ENCODE peak calls at places on chromosome 3, in six cellular contexts. One of them, this sample, is unnamed.

GRCh38 chr3:53091011-53091410 is 39.2 kb downstream of the RFT1 start:
- DNase-seq in cardiac muscle cell: peak
- DNase-seq in AG04450: no peak
- DNase-seq in hepatic stellate cell: no peak
- DNase-seq in anterior cingulate cortex: no peak
- DNase-seq in fibroblast of lung: no peak
- DNase-seq in this sample: no peak

GRCh38 chr3:130925628-130926027 is 31.7 kb downstream of the ATP2C1 start:
- DNase-seq in cardiac muscle cell: no peak
- DNase-seq in AG04450: no peak
- DNase-seq in hepatic stellate cell: peak
- DNase-seq in anterior cingulate cortex: no peak
- DNase-seq in fibroblast of lung: peak
- DNase-seq in this sample: no peak

GRCh38 chr3:33884204-33884561 is 85.8 kb downstream of the PDCD6IP start:
- DNase-seq in cardiac muscle cell: peak
- DNase-seq in AG04450: no peak
- DNase-seq in hepatic stellate cell: peak
- DNase-seq in anterior cingulate cortex: no peak
- DNase-seq in fibroblast of lung: no peak
- DNase-seq in this sample: no peak

GRCh38 chr3:65245133-65246076 is 557.6 kb upstream of the ADAMTS9 start:
- DNase-seq in cardiac muscle cell: no peak
- DNase-seq in AG04450: no peak
- DNase-seq in hepatic stellate cell: no peak
- DNase-seq in anterior cingulate cortex: no peak
- DNase-seq in fibroblast of lung: peak
- DNase-seq in this sample: no peak

GRCh38 chr3:72154391-72155300 is 369.7 kb upstream of the PROK2 start:
- DNase-seq in cardiac muscle cell: no peak
- DNase-seq in AG04450: no peak
- DNase-seq in hepatic stellate cell: no peak
- DNase-seq in anterior cingulate cortex: no peak
- DNase-seq in fibroblast of lung: peak
- DNase-seq in this sample: no peak

GRCh38 chr3:20073683-20074082 is 33.4 kb downstream of the KAT2B start:
- DNase-seq in cardiac muscle cell: no peak
- DNase-seq in AG04450: no peak
- DNase-seq in hepatic stellate cell: no peak
- DNase-seq in anterior cingulate cortex: no peak
- DNase-seq in fibroblast of lung: no peak
- DNase-seq in this sample: no peak

GRCh38 chr3:125160911-125161371 is 51.6 kb downstream of the SLC12A8 start:
- DNase-seq in cardiac muscle cell: no peak
- DNase-seq in AG04450: no peak
- DNase-seq in hepatic stellate cell: no peak
- DNase-seq in anterior cingulate cortex: no peak
- DNase-seq in fibroblast of lung: peak
- DNase-seq in this sample: no peak

GRCh38 chr3:192207661-192208060 is 519.7 kb downstream of the FGF12 start:
- DNase-seq in cardiac muscle cell: no peak
- DNase-seq in AG04450: no peak
- DNase-seq in hepatic stellate cell: no peak
- DNase-seq in anterior cingulate cortex: no peak
- DNase-seq in fibroblast of lung: peak
- DNase-seq in this sample: no peak

GRCh38 chr3:72791132-72791531 is 57.1 kb downstream of the SHQ1 start:
- DNase-seq in cardiac muscle cell: no peak
- DNase-seq in AG04450: no peak
- DNase-seq in hepatic stellate cell: no peak
- DNase-seq in anterior cingulate cortex: no peak
- DNase-seq in fibroblast of lung: peak
- DNase-seq in this sample: no peak

GRCh38 chr3:186280737-186281136 is 81.3 kb downstream of the DGKG start:
- DNase-seq in cardiac muscle cell: no peak
- DNase-seq in AG04450: no peak
- DNase-seq in hepatic stellate cell: no peak
- DNase-seq in anterior cingulate cortex: no peak
- DNase-seq in fibroblast of lung: no peak
- DNase-seq in this sample: no peak

GRCh38 chr3:149020196-149020838 is 29.0 kb downstream of the GYG1 start:
- DNase-seq in cardiac muscle cell: no peak
- DNase-seq in AG04450: no peak
- DNase-seq in hepatic stellate cell: no peak
- DNase-seq in anterior cingulate cortex: no peak
- DNase-seq in fibroblast of lung: peak
- DNase-seq in this sample: no peak

GRCh38 chr3:168812234-168812633 is 716.5 kb upstream of the GOLIM4 start:
- DNase-seq in cardiac muscle cell: no peak
- DNase-seq in AG04450: no peak
- DNase-seq in hepatic stellate cell: no peak
- DNase-seq in anterior cingulate cortex: no peak
- DNase-seq in fibroblast of lung: peak
- DNase-seq in this sample: no peak

GRCh38 chr3:101803152-101803782 is 24.3 kb downstream of the NXPE3 start:
- DNase-seq in cardiac muscle cell: peak
- DNase-seq in AG04450: peak
- DNase-seq in hepatic stellate cell: no peak
- DNase-seq in anterior cingulate cortex: no peak
- DNase-seq in fibroblast of lung: peak
- DNase-seq in this sample: no peak

GRCh38 chr3:131329774-131330173 is 51.8 kb upstream of the NUDT16 start:
- DNase-seq in cardiac muscle cell: no peak
- DNase-seq in AG04450: no peak
- DNase-seq in hepatic stellate cell: no peak
- DNase-seq in anterior cingulate cortex: no peak
- DNase-seq in fibroblast of lung: no peak
- DNase-seq in this sample: no peak

This sample was measured in osteocyte.